ENCODE peak calls at places on chromosomes 3 and 15, in four cellular contexts. One of them, this sample, is unnamed.

GRCh38 chr3:13791501-13792490 is 88.1 kb downstream of the WNT7A start:
- DNase-seq in prostate gland: no peak
- DNase-seq in vagina: no peak
- DNase-seq in heart left ventricle: no peak
- DNase-seq in this sample: no peak

GRCh38 chr3:189225431-189225830 is 53.7 kb downstream of the TPRG1 start:
- DNase-seq in vagina: no peak
- DNase-seq in prostate gland: no peak
- DNase-seq in heart left ventricle: no peak
- DNase-seq in this sample: no peak

GRCh38 chr3:127764301-127764700 is 58.0 kb downstream of the MGLL start:
- DNase-seq in vagina: no peak
- DNase-seq in prostate gland: no peak
- DNase-seq in heart left ventricle: no peak
- DNase-seq in this sample: no peak

GRCh38 chr15:38814891-38815290 is 250.3 kb upstream of the RASGRP1 start:
- DNase-seq in vagina: no peak
- DNase-seq in heart left ventricle: no peak
- DNase-seq in prostate gland: no peak
- DNase-seq in this sample: no peak

GRCh38 chr3:177041021-177041729 is 156.1 kb downstream of the TBL1XR1 start:
- DNase-seq in heart left ventricle: peak
- DNase-seq in vagina: no peak
- DNase-seq in prostate gland: peak
- DNase-seq in this sample: no peak

GRCh38 chr15:26640601-26641000 is 132.3 kb downstream of the GABRB3 start:
- DNase-seq in heart left ventricle: no peak
- DNase-seq in vagina: no peak
- DNase-seq in prostate gland: no peak
- DNase-seq in this sample: no peak

GRCh38 chr15:46413799-46414198 is 779.0 kb downstream of the SQOR start:
- DNase-seq in vagina: no peak
- DNase-seq in heart left ventricle: no peak
- DNase-seq in prostate gland: no peak
- DNase-seq in this sample: no peak

GRCh38 chr3:64681015-64681414 is 6.8 kb downstream of the ADAMTS9 start:
- DNase-seq in vagina: no peak
- DNase-seq in heart left ventricle: no peak
- DNase-seq in prostate gland: no peak
- DNase-seq in this sample: no peak

GRCh38 chr15:40937762-40938529 is 8.8 kb downstream of the DLL4 start:
- DNase-seq in heart left ventricle: peak
- DNase-seq in prostate gland: peak
- DNase-seq in vagina: no peak
- DNase-seq in this sample: peak

GRCh38 chr3:192887047-192887446 is 30.6 kb downstream of the MB21D2 start:
- DNase-seq in vagina: no peak
- DNase-seq in heart left ventricle: no peak
- DNase-seq in prostate gland: no peak
- DNase-seq in this sample: no peak

GRCh38 chr3:14227866-14228265 is 49.2 kb downstream of the LSM3 start:
- DNase-seq in prostate gland: no peak
- DNase-seq in vagina: no peak
- DNase-seq in heart left ventricle: no peak
- DNase-seq in this sample: no peak

GRCh38 chr3:126468028-126468891 is 7.4 kb downstream of the ZXDC start:
- DNase-seq in vagina: no peak
- DNase-seq in heart left ventricle: no peak
- DNase-seq in prostate gland: no peak
- DNase-seq in this sample: no peak

GRCh38 chr15:72790302-72790955 is 6.9 kb upstream of the ADPGK start:
- DNase-seq in prostate gland: no peak
- DNase-seq in vagina: no peak
- DNase-seq in heart left ventricle: no peak
- DNase-seq in this sample: no peak

GRCh38 chr3:60582285-60582684 is 669.0 kb downstream of the FHIT start:
- DNase-seq in prostate gland: no peak
- DNase-seq in vagina: no peak
- DNase-seq in heart left ventricle: no peak
- DNase-seq in this sample: no peak

GRCh38 chr3:158700559-158700958 is 28.1 kb upstream of the LXN start:
- DNase-seq in prostate gland: no peak
- DNase-seq in vagina: no peak
- DNase-seq in heart left ventricle: no peak
- DNase-seq in this sample: no peak

DNA sequence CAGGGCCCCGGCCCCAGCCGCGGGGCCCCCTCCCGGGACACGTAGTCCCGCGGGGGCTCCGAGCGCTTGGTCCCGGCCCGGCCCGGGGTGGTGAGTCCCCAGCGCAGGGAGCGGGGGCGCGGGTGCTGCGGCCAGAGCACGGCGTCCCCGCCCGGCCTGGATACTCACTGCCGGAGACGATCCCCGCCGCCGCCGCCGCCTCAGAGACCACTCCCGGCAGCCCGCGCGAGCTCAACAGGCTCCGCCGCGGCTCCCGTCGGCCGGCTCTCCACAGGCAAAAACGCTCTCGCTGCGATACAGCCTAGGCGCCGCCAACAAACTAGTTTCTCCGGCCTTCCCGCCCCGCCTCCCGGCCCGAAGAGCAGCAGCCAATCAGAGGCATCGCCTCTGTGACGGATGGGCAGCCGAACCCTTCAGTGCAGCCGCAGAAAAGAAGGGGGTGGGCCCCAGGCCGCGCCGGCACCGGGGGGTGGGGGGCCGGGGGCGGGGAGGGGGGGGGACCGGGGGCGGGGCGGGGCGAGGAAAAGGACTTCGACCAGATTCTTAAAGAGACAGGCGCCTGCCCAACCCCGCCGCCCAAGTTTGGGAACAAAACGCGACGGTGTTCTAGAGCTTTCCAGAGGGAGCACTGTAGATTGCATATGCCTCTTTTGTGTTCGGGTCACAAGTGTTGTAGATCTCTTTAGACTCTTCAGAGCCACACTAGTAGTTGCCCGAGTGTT is at the start of gene KLHL25:
- DNase-seq in vagina: peak
- DNase-seq in heart left ventricle: peak
- DNase-seq in prostate gland: peak
- DNase-seq in this sample: peak
- TF ChIP-seq POLR2A in vagina: peak
- TF ChIP-seq POLR2A in heart left ventricle: peak
- TF ChIP-seq POLR2A in prostate gland: peak
- TF ChIP-seq POLR2A in this sample: peak

DNA sequence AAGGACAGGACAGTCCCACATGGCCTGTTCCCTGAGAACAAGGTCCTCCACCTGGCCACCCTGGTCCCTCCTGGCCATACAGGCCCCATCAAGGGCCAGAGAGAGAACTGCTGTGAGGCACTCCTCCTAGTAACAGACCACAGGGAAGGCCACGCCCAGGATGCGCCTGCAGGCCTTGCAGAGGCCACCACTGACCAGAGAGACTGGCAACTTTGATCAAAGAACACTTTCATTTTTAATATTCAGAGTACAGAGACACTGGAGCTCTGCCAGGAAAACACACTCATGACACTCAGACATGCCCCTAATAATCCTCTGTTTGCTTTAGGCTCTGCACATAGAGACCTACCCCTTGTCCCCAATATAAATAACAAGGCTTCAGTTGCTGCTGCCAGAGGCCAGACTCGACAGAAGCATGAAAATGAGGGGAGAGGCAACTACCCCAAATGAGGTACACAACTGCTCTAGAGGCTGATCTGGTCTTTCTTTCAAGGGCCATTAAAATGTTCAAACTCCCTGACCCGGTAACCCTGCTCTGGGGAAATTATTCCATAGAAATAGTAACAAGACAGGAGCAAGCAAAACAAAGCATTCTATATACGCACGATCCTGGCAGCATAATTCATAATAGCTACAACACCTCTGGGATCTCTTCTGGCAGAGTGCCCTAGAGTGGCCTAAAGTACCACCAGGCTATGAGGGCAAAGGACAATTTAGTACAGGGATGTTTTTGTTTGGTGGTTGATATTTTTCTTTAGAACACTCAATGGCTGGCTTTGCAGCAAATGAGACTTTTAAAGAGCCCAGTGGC is 44.7 kb downstream of the CCDC12 start:
- DNase-seq in heart left ventricle: peak
- DNase-seq in prostate gland: no peak
- DNase-seq in vagina: no peak
- DNase-seq in this sample: peak
- TF ChIP-seq POLR2A in heart left ventricle: no peak
- TF ChIP-seq POLR2A in prostate gland: no peak
- TF ChIP-seq POLR2A in vagina: no peak
- TF ChIP-seq POLR2A in this sample: no peak

GRCh38 chr3:183287301-183287971 is 34.4 kb downstream of the B3GNT5 start:
- DNase-seq in heart left ventricle: no peak
- DNase-seq in vagina: no peak
- DNase-seq in prostate gland: peak
- DNase-seq in this sample: no peak

GRCh38 chr3:183283886-183284285 is 30.8 kb downstream of the B3GNT5 start:
- DNase-seq in vagina: no peak
- DNase-seq in heart left ventricle: no peak
- DNase-seq in prostate gland: no peak
- DNase-seq in this sample: no peak

GRCh38 chr3:183284570-183284969 is 31.5 kb downstream of the B3GNT5 start:
- DNase-seq in vagina: no peak
- DNase-seq in prostate gland: no peak
- DNase-seq in heart left ventricle: no peak
- DNase-seq in this sample: no peak

GRCh38 chr3:183285318-183285717 is 32.3 kb downstream of the B3GNT5 start:
- DNase-seq in heart left ventricle: no peak
- DNase-seq in vagina: no peak
- DNase-seq in prostate gland: no peak
- DNase-seq in this sample: no peak

DNA sequence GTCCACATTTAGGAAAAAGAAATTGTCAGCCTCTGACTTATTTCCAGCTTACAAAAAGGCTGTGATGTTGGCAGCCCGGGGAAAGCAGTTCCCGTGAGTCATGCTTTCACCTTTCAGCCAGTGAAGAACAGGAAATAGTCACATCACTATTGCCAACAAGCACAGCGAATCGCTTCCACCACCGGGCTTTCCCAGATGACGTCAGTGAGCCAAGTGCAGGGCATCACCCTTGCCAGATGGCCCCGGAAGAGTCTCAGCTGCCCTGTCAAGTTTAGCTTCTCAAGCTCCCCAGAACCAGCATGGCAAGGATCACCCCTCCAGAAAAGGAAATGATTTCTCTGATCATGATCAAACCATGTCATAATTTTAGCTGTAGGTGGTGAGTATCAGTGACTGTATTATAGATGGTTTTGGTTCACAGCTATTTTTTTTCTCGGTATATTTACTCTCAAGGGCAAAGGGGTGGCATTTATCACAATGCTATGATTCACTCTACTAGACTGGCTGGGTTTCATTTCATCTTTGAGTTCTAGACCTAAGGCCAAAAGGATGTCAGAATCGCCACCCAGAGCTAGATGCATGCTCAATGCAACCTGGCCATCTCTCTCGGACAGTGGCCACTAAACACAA is 32.9 kb downstream of the B3GNT5 start:
- DNase-seq in heart left ventricle: peak
- DNase-seq in prostate gland: peak
- DNase-seq in vagina: peak
- DNase-seq in this sample: peak
- TF ChIP-seq POLR2A in heart left ventricle: no peak
- TF ChIP-seq POLR2A in prostate gland: no peak
- TF ChIP-seq POLR2A in vagina: no peak
- TF ChIP-seq POLR2A in this sample: no peak

GRCh38 chr15:101035611-101036010 is 116.5 kb downstream of the LRRK1 start:
- DNase-seq in heart left ventricle: no peak
- DNase-seq in vagina: no peak
- DNase-seq in prostate gland: no peak
- DNase-seq in this sample: no peak
- TF ChIP-seq POLR2A in heart left ventricle: no peak
- TF ChIP-seq POLR2A in vagina: no peak
- TF ChIP-seq POLR2A in prostate gland: no peak
- TF ChIP-seq POLR2A in this sample: no peak

GRCh38 chr3:38454179-38454883 is 641 bp downstream of the ACVR2B start:
- DNase-seq in heart left ventricle: no peak
- DNase-seq in prostate gland: peak
- DNase-seq in vagina: no peak
- DNase-seq in this sample: peak
- TF ChIP-seq POLR2A in heart left ventricle: peak
- TF ChIP-seq POLR2A in prostate gland: no peak
- TF ChIP-seq POLR2A in vagina: no peak
- TF ChIP-seq POLR2A in this sample: peak

DNA sequence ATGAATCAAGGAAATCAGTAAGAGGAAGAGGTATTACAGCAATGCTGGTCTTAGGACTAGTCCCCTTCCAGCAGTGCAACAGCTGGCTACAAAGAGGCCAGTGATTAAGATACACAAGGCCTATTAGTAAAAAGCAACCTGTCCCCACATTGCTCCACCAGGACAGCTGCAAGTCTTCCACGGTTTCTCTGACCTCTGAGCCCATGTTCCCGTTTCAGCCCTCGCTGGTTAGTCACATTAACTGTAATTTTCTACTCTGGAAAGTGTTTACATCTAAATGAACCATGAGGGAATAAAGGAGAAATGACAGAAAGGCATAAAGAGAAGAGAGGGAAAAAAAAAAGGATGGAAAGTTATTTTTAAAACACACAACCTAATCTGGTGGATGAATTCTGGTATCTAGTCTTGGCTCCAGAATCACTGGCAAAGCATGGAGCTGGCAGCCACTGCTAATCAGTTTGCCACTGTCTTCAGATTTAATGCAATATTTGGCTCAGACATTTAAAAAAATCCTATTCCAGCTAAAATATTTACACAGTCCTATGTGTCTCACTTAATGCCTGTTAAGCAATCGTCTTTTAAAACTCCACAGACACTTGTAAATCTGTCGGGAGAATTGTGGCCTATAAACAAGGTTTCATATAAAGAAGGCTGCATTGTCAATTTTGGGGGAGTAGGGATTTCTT is 154.9 kb downstream of the GREM1 start:
- DNase-seq in vagina: peak
- DNase-seq in heart left ventricle: peak
- DNase-seq in prostate gland: no peak
- DNase-seq in this sample: peak
- TF ChIP-seq POLR2A in vagina: no peak
- TF ChIP-seq POLR2A in heart left ventricle: no peak
- TF ChIP-seq POLR2A in prostate gland: no peak
- TF ChIP-seq POLR2A in this sample: no peak

GRCh38 chr15:67862771-67863441 is 23.1 kb upstream of the RNU6-1 start:
- DNase-seq in vagina: no peak
- DNase-seq in prostate gland: no peak
- DNase-seq in heart left ventricle: no peak
- DNase-seq in this sample: no peak

GRCh38 chr15:67865766-67866165 is 25.9 kb upstream of the RNU6-1 start:
- DNase-seq in heart left ventricle: no peak
- DNase-seq in vagina: no peak
- DNase-seq in prostate gland: no peak
- DNase-seq in this sample: no peak

GRCh38 chr15:67865331-67865730 is 25.5 kb upstream of the RNU6-1 start:
- DNase-seq in heart left ventricle: no peak
- DNase-seq in prostate gland: no peak
- DNase-seq in vagina: no peak
- DNase-seq in this sample: no peak

GRCh38 chr15:67861983-67862382 is 22.1 kb upstream of the RNU6-1 start:
- DNase-seq in vagina: no peak
- DNase-seq in prostate gland: no peak
- DNase-seq in heart left ventricle: no peak
- DNase-seq in this sample: no peak

GRCh38 chr15:67863442-67863987 is 23.7 kb upstream of the RNU6-1 start:
- DNase-seq in vagina: no peak
- DNase-seq in heart left ventricle: peak
- DNase-seq in prostate gland: peak
- DNase-seq in this sample: peak
- TF ChIP-seq POLR2A in vagina: no peak
- TF ChIP-seq POLR2A in heart left ventricle: no peak
- TF ChIP-seq POLR2A in prostate gland: no peak
- TF ChIP-seq POLR2A in this sample: no peak

GRCh38 chr3:183697610-183698317 is at the start of gene YEATS2:
- DNase-seq in vagina: no peak
- DNase-seq in heart left ventricle: peak
- DNase-seq in prostate gland: peak
- DNase-seq in this sample: peak
- TF ChIP-seq POLR2A in vagina: no peak
- TF ChIP-seq POLR2A in heart left ventricle: peak
- TF ChIP-seq POLR2A in prostate gland: peak
- TF ChIP-seq POLR2A in this sample: peak

This sample was measured in transverse colon.